ENCODE peak calls at places on chromosomes 16 and 17, in ten cellular contexts. U is HS-27A, T is progenitor cell of endocrine pancreas, I is dorsolateral prefrontal cortex, F is HS-5, Q is EH, L is RPMI8226, X is cardiac muscle cell, E is GM12865, N is NCI-H460. W is an unnamed sample.

GRCh38 chr17:75273968-75274708 is 3.1 kb upstream of the MIF4GD start:
- DNase-seq in X (no peak), N (peak), L (no peak), T (no peak), E (no peak), F (no peak), Q (peak), I (no peak), U (no peak), W (no peak)

GRCh38 chr16:49528035-49528434 is 154.4 kb downstream of the C16orf78 start:
- DNase-seq in L (no peak), N (no peak), X (peak), T (no peak), U (no peak), F (no peak), I (no peak), E (no peak), Q (peak), W (no peak)

GRCh38 chr16:83244057-83244456 is 563.7 kb upstream of the HSBP1 start:
- DNase-seq in I (no peak), X (no peak), Q (no peak), N (no peak), L (no peak), U (no peak), F (no peak), T (no peak), E (no peak), W (no peak)

GRCh38 chr17:61279476-61280145 is 120.0 kb upstream of the TBX2 start:
- DNase-seq in U (no peak), F (no peak), T (no peak), L (peak), E (peak), I (no peak), N (no peak), X (no peak), Q (peak), W (no peak)

GRCh38 chr17:44830359-44831269 is 527 bp upstream of the GJC1 start:
- DNase-seq in L (no peak), U (no peak), E (no peak), T (no peak), X (peak), I (peak), Q (peak), F (no peak), N (no peak), W (no peak)

GRCh38 chr17:58352843-58353719 is 1.1 kb upstream of the SUPT4H1 start:
- DNase-seq in F (no peak), T (no peak), Q (peak), E (peak), X (peak), I (peak), U (no peak), L (peak), N (no peak), W (no peak)

GRCh38 chr17:72922223-72922622 is 170.3 kb downstream of the SLC39A11 start:
- DNase-seq in T (no peak), Q (no peak), F (no peak), U (no peak), N (no peak), E (no peak), L (no peak), X (no peak), I (no peak), W (no peak)

GRCh38 chr17:65530985-65531507 is 30.4 kb downstream of the AXIN2 start:
- DNase-seq in I (no peak), L (no peak), E (no peak), X (peak), Q (peak), U (no peak), F (no peak), N (no peak), T (no peak), W (no peak)

GRCh38 chr16:17225551-17225950 is 245.2 kb downstream of the XYLT1 start:
- DNase-seq in X (no peak), F (no peak), U (no peak), E (no peak), L (no peak), Q (peak), N (no peak), T (no peak), I (no peak), W (no peak)

GRCh38 chr17:81914103-81914850 is 3.1 kb upstream of the PCYT2 start:
- DNase-seq in Q (no peak), U (no peak), N (no peak), F (no peak), E (no peak), L (no peak), I (no peak), X (no peak), T (no peak), W (no peak)